ENCODE peak calls at places on chromosome 11, in six cellular contexts. C is stomach, S is transverse colon, M is tibial nerve, J is A549, R is ovary. O is an unnamed sample.

GRCh38 chr11:103338621-103339484 is 229.6 kb downstream of the DYNC2H1 start:
- DNase-seq in C (no peak), S (no peak), M (no peak), J (no peak), R (no peak), O (no peak)

GRCh38 chr11:88522624-88523361 is 185.3 kb upstream of the CTSC start:
- DNase-seq in C (no peak), S (no peak), M (no peak), J (no peak), R (no peak), O (no peak)

GRCh38 chr11:60840711-60841430 is 1.0 kb upstream of the CCDC86 start:
- DNase-seq in C (no peak), S (peak; percentile 33), M (peak; percentile 30), J (no peak), R (no peak), O (no peak)

GRCh38 chr11:134513585-134514120 is 101.6 kb upstream of the B3GAT1 start:
- DNase-seq in C (no peak), S (no peak), M (no peak), J (no peak), R (no peak), O (no peak)

GRCh38 chr11:8777907-8778767 is 95.5 kb downstream of the RPL27A start:
- DNase-seq in C (no peak), S (peak; percentile 33), M (no peak), J (no peak), R (peak; percentile 75), O (no peak)

GRCh38 chr11:122486793-122487495 is 168.6 kb upstream of the UBASH3B start:
- DNase-seq in C (no peak), S (no peak), M (no peak), J (no peak), R (no peak), O (no peak)

GRCh38 chr11:12245091-12245490 is 132.3 kb upstream of the PARVA start:
- DNase-seq in C (no peak), S (no peak), M (no peak), J (no peak), R (no peak), O (no peak)

GRCh38 chr11:10042699-10043098 is 251.3 kb downstream of the SBF2 start:
- DNase-seq in C (no peak), S (no peak), M (no peak), J (no peak), R (no peak), O (no peak)

GRCh38 chr11:10197091-10197490 is 96.9 kb downstream of the SBF2 start:
- DNase-seq in C (no peak), S (no peak), M (no peak), J (no peak), R (no peak), O (no peak)

GRCh38 chr11:65863889-65864757 is 3.9 kb downstream of the MUS81 start:
- DNase-seq in C (no peak), S (no peak), M (no peak), J (no peak), R (peak; percentile 21), O (no peak)

GRCh38 chr11:92728628-92729027 is 240.8 kb upstream of the MTNR1B start:
- DNase-seq in C (no peak), S (no peak), M (no peak), J (no peak), R (no peak), O (no peak)

GRCh38 chr11:636511-637332 is at the start of gene DRD4:
- DNase-seq in C (no peak), S (no peak), M (no peak), J (no peak), R (no peak), O (no peak)

GRCh38 chr11:125164422-125165110 is at the start of gene PKNOX2:
- DNase-seq in C (peak; percentile 73), S (peak; percentile 50), M (peak; percentile 72), J (peak; percentile 47), R (peak; percentile 91), O (no peak)

GRCh38 chr11:76394411-76394810 is 13.3 kb downstream of the GVQW3 start:
- DNase-seq in C (no peak), S (no peak), M (no peak), J (no peak), R (no peak), O (no peak)

GRCh38 chr11:2807801-2808241 is 77.8 kb downstream of the CDKN1C start:
- DNase-seq in C (peak; percentile 25), S (peak; percentile 7), M (peak; percentile 12), J (no peak), R (peak; percentile 62), O (no peak)

GRCh38 chr11:126339073-126339865 is 16.2 kb upstream of the ST3GAL4 start:
- DNase-seq in C (no peak), S (no peak), M (no peak), J (no peak), R (no peak), O (no peak)

GRCh38 chr11:96103102-96103501 is 179.2 kb upstream of the MTMR2 start:
- DNase-seq in C (no peak), S (no peak), M (no peak), J (no peak), R (no peak), O (no peak)

GRCh38 chr11:24286238-24286637 is 210.6 kb upstream of the LUZP2 start:
- DNase-seq in C (no peak), S (no peak), M (no peak), J (no peak), R (no peak), O (no peak)

GRCh38 chr11:2475151-2475918 is 30.5 kb downstream of the KCNQ1 start:
- DNase-seq in C (no peak), S (no peak), M (no peak), J (no peak), R (no peak), O (peak; percentile 75)

GRCh38 chr11:3050386-3051325 is 6.6 kb downstream of the CARS1 start:
- DNase-seq in C (no peak), S (no peak), M (no peak), J (no peak), R (no peak), O (no peak)

GRCh38 chr11:122711831-122712378 is 56.4 kb downstream of the UBASH3B start:
- DNase-seq in C (no peak), S (no peak), M (no peak), J (no peak), R (no peak), O (no peak)

GRCh38 chr11:69644962-69645675 is 4.2 kb downstream of the CCND1 start:
- DNase-seq in C (no peak), S (no peak), M (no peak), J (no peak), R (no peak), O (no peak)

GRCh38 chr11:69644071-69644961 is 3.4 kb downstream of the CCND1 start:
- DNase-seq in C (peak; percentile 87), S (peak; percentile 67), M (peak; percentile 49), J (peak; percentile 28), R (peak; percentile 70), O (no peak)

GRCh38 chr11:69642549-69642912 is 1.6 kb downstream of the CCND1 start:
- DNase-seq in C (peak; percentile 52), S (peak; percentile 59), M (no peak), J (no peak), R (no peak), O (no peak)

GRCh38 chr11:69642913-69643632 is 2.1 kb downstream of the CCND1 start:
- DNase-seq in C (peak; percentile 85), S (peak; percentile 86), M (peak; percentile 57), J (peak; percentile 55), R (peak; percentile 76), O (no peak)

DNA sequence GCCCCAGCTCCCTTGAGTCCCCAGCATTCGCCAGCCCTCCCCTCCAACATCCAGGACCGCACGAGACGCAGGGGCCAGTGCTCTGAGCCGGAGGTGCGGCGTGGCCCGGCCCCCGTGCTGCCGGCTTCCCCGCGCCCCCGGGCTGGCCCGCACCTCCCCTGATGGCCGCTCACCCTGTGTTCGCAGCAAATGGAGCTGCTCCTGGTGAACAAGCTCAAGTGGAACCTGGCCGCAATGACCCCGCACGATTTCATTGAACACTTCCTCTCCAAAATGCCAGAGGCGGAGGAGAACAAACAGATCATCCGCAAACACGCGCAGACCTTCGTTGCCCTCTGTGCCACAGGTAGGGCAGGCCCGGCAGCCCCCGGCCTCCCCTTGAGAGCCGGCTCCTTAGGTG is 2.7 kb downstream of the CCND1 start:
- DNase-seq in C (no peak), S (no peak), M (no peak), J (no peak), R (no peak), O (no peak)
- TF ChIP-seq CTCF in C (no peak), S (no peak), M (no peak), J (peak; percentile 47), R (no peak), O (peak; percentile 7)

GRCh38 chr11:80109031-80109430 is 668.2 kb upstream of the TENM4 start:
- DNase-seq in C (no peak), S (no peak), M (no peak), J (no peak), R (no peak), O (no peak)
- TF ChIP-seq EP300 in C (no peak), S (no peak), M (no peak), J (no peak), R (no peak), O (no peak)

GRCh38 chr11:132139181-132139580 is 768.8 kb downstream of the NTM start:
- DNase-seq in C (no peak), S (no peak), M (no peak), J (no peak), R (no peak), O (no peak)

GRCh38 chr11:132137981-132138313 is 767.5 kb downstream of the NTM start:
- DNase-seq in C (no peak), S (no peak), M (no peak), J (no peak), R (no peak), O (no peak)

GRCh38 chr11:132142102-132142501 is 771.7 kb downstream of the NTM start:
- DNase-seq in C (no peak), S (no peak), M (no peak), J (no peak), R (no peak), O (no peak)

GRCh38 chr11:132142554-132142953 is 772.1 kb downstream of the NTM start:
- DNase-seq in C (no peak), S (no peak), M (no peak), J (no peak), R (no peak), O (no peak)

DNA sequence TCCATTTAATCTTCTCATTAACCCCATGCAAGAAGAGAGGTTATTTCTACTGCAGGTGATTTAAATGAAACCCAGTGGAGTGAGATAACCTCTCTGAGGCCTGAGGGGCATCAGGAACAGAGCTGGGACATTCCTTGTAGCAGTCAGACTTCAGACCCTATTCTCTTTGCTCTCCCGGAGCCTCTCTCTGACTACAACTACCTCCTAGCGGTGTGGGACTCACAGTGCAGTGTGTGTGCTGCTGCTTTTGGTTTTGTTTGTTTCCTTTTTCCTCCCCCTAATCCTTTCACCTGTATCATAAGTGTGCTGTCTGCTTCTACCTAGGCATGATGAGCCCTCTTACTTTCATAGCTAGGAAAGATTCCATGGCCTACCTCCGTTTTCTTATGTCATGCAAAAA is 769.6 kb downstream of the NTM start:
- DNase-seq in C (no peak), S (no peak), M (no peak), J (no peak), R (no peak), O (no peak)
- TF ChIP-seq CTCF in C (no peak), S (no peak), M (no peak), J (no peak), R (no peak), O (no peak)

DNA sequence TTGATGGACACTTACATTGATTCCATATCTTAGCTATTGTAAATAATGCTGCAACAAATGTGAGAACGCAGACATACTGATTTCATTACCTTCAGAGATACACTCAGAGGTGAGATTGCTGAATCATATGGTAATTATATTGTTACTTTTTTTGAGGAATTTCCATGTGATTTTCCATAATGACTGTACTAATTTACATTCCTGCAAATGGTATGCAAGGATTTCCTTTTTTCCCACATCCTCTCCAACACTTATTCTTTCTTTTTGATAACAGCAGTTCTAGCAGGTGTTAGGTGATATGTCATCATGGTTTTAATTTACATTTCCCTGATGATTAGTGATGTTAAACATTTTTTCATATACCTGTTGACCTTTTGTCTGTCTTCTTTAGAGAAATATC is 207.7 kb downstream of the C11orf87 start:
- DNase-seq in C (no peak), S (no peak), M (no peak), J (no peak), R (no peak), O (no peak)
- TF ChIP-seq EP300 in C (no peak), S (no peak), M (no peak), J (no peak), R (no peak), O (no peak)

O was measured in esophagus muscularis mucosa.